ENCODE peak calls at places on chromosomes 1 and 21, in ten cellular contexts. O is psoas muscle; N is T-helper 2 cell; X is hepatic stellate cell; M is ELR; P is activated CD4-positive, alpha-beta T cell treated with anti-CD3 and anti-CD28 coated beads, Interleukin-2, amount 50 U/mL, for 1 hour; K is occipital lobe; J is RWPE1; D is esophagus squamous epithelium; U is NCI-H1105. L is an unnamed sample.

GRCh38 chr1:1264868-1265272 is 8.8 kb downstream of the UBE2J2 start:
- DNase-seq in X (peak; percentile 97), P (no peak), D (no peak), J (peak; percentile 85), M (peak; percentile 100), O (no peak), K (no peak), N (no peak), U (no peak), L (no peak)

GRCh38 chr21:17613242-17613676 is 558 bp upstream of the BTG3 start:
- DNase-seq in J (no peak), M (peak; percentile 15), K (no peak), P (no peak), O (peak; percentile 37), D (no peak), U (no peak), X (peak; percentile 11), N (no peak), L (no peak)

GRCh38 chr1:183881387-183882084 is 76.6 kb downstream of the RGL1 start:
- DNase-seq in X (peak; percentile 59), N (no peak), K (peak; percentile 22), P (no peak), J (peak; percentile 80), U (peak; percentile 84), O (peak; percentile 30), M (peak; percentile 88), D (no peak), L (no peak)

GRCh38 chr1:14946567-14947285 is 206.8 kb upstream of the TMEM51 start:
- DNase-seq in J (no peak), P (no peak), D (no peak), N (no peak), U (no peak), X (peak; percentile 71), O (no peak), M (peak; percentile 69), K (no peak), L (no peak)

GRCh38 chr1:178021955-178022354 is 52.1 kb upstream of the SEC16B start:
- DNase-seq in N (no peak), P (no peak), M (no peak), J (no peak), U (no peak), O (no peak), X (no peak), D (no peak), K (no peak), L (no peak)

GRCh38 chr1:203322480-203323179 is 17.3 kb downstream of the BTG2 start:
- DNase-seq in P (no peak), O (no peak), J (no peak), N (no peak), X (no peak), K (no peak), U (no peak), M (no peak), D (no peak), L (no peak)

GRCh38 chr21:32332463-32332951 is 33.9 kb downstream of the MRAP start:
- DNase-seq in P (no peak), O (no peak), N (no peak), J (no peak), X (no peak), K (no peak), D (no peak), M (no peak), U (no peak), L (no peak)

GRCh38 chr1:27637052-27637451 is 2.1 kb upstream of the FGR start:
- DNase-seq in D (no peak), N (no peak), J (no peak), O (no peak), M (peak; percentile 50), X (no peak), K (no peak), P (no peak), U (no peak), L (peak; percentile 73)

GRCh38 chr1:20685099-20685662 is 24.0 kb upstream of the DDOST start:
- DNase-seq in J (no peak), X (no peak), P (no peak), K (peak; percentile 66), U (no peak), D (no peak), O (peak; percentile 43), N (no peak), M (no peak), L (no peak)

GRCh38 chr1:2853711-2854110 is 52.2 kb upstream of the TTC34 start:
- DNase-seq in J (no peak), D (no peak), K (no peak), N (no peak), X (no peak), M (no peak), O (peak; percentile 3), P (no peak), U (no peak), L (no peak)

GRCh38 chr1:78053498-78053897 is 7.7 kb downstream of the GIPC2 start:
- DNase-seq in P (no peak), O (no peak), X (no peak), N (no peak), K (no peak), M (no peak), J (no peak), U (no peak), D (no peak), L (no peak)

GRCh38 chr1:30511106-30511505 is 212.3 kb downstream of the MATN1 start:
- DNase-seq in U (no peak), N (no peak), O (no peak), P (no peak), K (no peak), J (no peak), X (no peak), M (no peak), D (no peak), L (no peak)

GRCh38 chr1:231040019-231040799 is at the start of gene FAM89A:
- DNase-seq in K (no peak), N (peak; percentile 62), O (peak; percentile 75), P (peak; percentile 74), X (peak; percentile 67), J (peak; percentile 74), U (no peak), D (no peak), M (peak; percentile 56), L (peak; percentile 88)

GRCh38 chr1:184221087-184221486 is 165.7 kb upstream of the C1orf21 start:
- DNase-seq in J (no peak), X (no peak), M (no peak), P (no peak), K (no peak), D (no peak), N (no peak), O (no peak), U (no peak), L (no peak)

GRCh38 chr1:4309676-4310320 is 344.6 kb upstream of the AJAP1 start:
- DNase-seq in O (no peak), P (no peak), M (no peak), U (no peak), X (no peak), J (no peak), K (no peak), N (no peak), D (no peak), L (peak; percentile 30)

GRCh38 chr1:161099090-161099802 is 1.1 kb downstream of the KLHDC9 start:
- DNase-seq in O (no peak), X (no peak), D (no peak), N (no peak), P (no peak), K (no peak), J (no peak), M (no peak), U (no peak), L (no peak)

GRCh38 chr1:58739851-58740466 is 40.1 kb upstream of the MYSM1 start:
- DNase-seq in D (no peak), P (no peak), U (peak; percentile 57), N (no peak), X (peak; percentile 42), J (peak; percentile 55), M (peak; percentile 87), O (no peak), K (no peak), L (no peak)

GRCh38 chr21:37006521-37007291 is at the start of gene RIPPLY3:
- DNase-seq in D (no peak), J (no peak), M (peak; percentile 37), X (peak; percentile 27), P (no peak), U (no peak), O (no peak), N (no peak), K (no peak), L (no peak)

GRCh38 chr1:172380441-172381244 is 39.8 kb upstream of the C1orf105 start:
- DNase-seq in M (peak; percentile 32), O (no peak), J (no peak), D (no peak), X (no peak), P (no peak), U (no peak), K (no peak), N (no peak), L (no peak)